ENCODE peak calls at places on chromosomes 2 and 18, in four cellular contexts. X is WERI-Rb-1, C is endodermal cell, P is foreskin fibroblast. E is an unnamed sample.

GRCh38 chr2:240298803-240299709 is 136.4 kb upstream of the GPC1 start:
- DNase-seq in C (no peak), X (no peak), P (no peak), E (no peak)

GRCh38 chr2:54902763-54903162 is 147.5 kb downstream of the RTN4 start:
- DNase-seq in P (no peak), X (no peak), C (no peak), E (no peak)

GRCh38 chr2:28357948-28358667 is 34.5 kb upstream of the FOSL2 start:
- DNase-seq in C (no peak), P (no peak), X (peak; percentile 78), E (no peak)

GRCh38 chr2:235195921-235196320 is 244.1 kb downstream of the SH3BP4 start:
- DNase-seq in X (no peak), C (no peak), P (no peak), E (no peak)

GRCh38 chr2:181164699-181165098 is 184.3 kb downstream of the UBE2E3 start:
- DNase-seq in X (no peak), P (no peak), C (no peak), E (no peak)

GRCh38 chr2:147297820-147298219 is 547.0 kb upstream of the ACVR2A start:
- DNase-seq in P (no peak), C (no peak), X (no peak), E (no peak)

GRCh38 chr2:73112026-73112912 is 479 bp downstream of the RAB11FIP5 start:
- DNase-seq in X (peak; percentile 47), P (peak; percentile 75), C (peak; percentile 80), E (no peak)

GRCh38 chr2:226882606-226883005 is 46.8 kb downstream of the RHBDD1 start:
- DNase-seq in C (no peak), X (no peak), P (peak; percentile 48), E (no peak)

GRCh38 chr2:231464576-231465540 is 574 bp upstream of the NCL start:
- DNase-seq in C (peak; percentile 99), X (peak; percentile 97), P (peak; percentile 99), E (no peak)

GRCh38 chr2:31429040-31429439 is 14.5 kb upstream of the XDH start:
- DNase-seq in C (no peak), X (no peak), P (no peak), E (no peak)

GRCh38 chr18:35470440-35470839 is 27.3 kb downstream of the INO80C start:
- DNase-seq in C (no peak), X (peak; percentile 47), P (peak; percentile 61), E (peak; percentile 95)

GRCh38 chr2:61356958-61357350 is 113.9 kb downstream of the USP34 start:
- DNase-seq in C (no peak), P (peak; percentile 27), X (no peak), E (no peak)

GRCh38 chr18:51522821-51523220 is 325.3 kb upstream of the MEX3C start:
- DNase-seq in X (no peak), P (no peak), C (no peak), E (no peak)

GRCh38 chr2:179950391-179950790 is 56.7 kb downstream of the CWC22 start:
- DNase-seq in P (no peak), X (no peak), C (no peak), E (no peak)

GRCh38 chr2:144560254-144560653 is 40.3 kb upstream of the ZEB2 start:
- DNase-seq in P (no peak), X (no peak), C (no peak), E (no peak)

GRCh38 chr2:239814136-239814916 is 210.8 kb downstream of the NDUFA10 start:
- DNase-seq in X (peak; percentile 2), C (no peak), P (no peak), E (no peak)

GRCh38 chr2:180254872-180255271 is 247.8 kb upstream of the CWC22 start:
- DNase-seq in X (no peak), P (no peak), C (no peak), E (no peak)

GRCh38 chr2:134504586-134505336 is 214.0 kb downstream of the TMEM163 start:
- DNase-seq in C (peak; percentile 88), P (no peak), X (no peak), E (no peak)

GRCh38 chr18:24270937-24271380 is 126.7 kb downstream of the OSBPL1A start:
- DNase-seq in C (peak; percentile 47), P (peak; percentile 66), X (no peak), E (no peak)

GRCh38 chr18:2981212-2981728 is 31.7 kb downstream of the LPIN2 start:
- DNase-seq in P (peak; percentile 93), C (no peak), X (no peak), E (peak; percentile 34)

GRCh38 chr18:2978626-2979025 is 34.3 kb downstream of the LPIN2 start:
- DNase-seq in X (no peak), P (peak; percentile 92), C (no peak), E (no peak)

GRCh38 chr18:2980607-2980923 is 32.4 kb downstream of the LPIN2 start:
- DNase-seq in C (no peak), X (no peak), P (no peak), E (no peak)

GRCh38 chr18:2979027-2979570 is 33.8 kb downstream of the LPIN2 start:
- DNase-seq in X (no peak), C (no peak), P (peak; percentile 90), E (peak; percentile 62)

DNA sequence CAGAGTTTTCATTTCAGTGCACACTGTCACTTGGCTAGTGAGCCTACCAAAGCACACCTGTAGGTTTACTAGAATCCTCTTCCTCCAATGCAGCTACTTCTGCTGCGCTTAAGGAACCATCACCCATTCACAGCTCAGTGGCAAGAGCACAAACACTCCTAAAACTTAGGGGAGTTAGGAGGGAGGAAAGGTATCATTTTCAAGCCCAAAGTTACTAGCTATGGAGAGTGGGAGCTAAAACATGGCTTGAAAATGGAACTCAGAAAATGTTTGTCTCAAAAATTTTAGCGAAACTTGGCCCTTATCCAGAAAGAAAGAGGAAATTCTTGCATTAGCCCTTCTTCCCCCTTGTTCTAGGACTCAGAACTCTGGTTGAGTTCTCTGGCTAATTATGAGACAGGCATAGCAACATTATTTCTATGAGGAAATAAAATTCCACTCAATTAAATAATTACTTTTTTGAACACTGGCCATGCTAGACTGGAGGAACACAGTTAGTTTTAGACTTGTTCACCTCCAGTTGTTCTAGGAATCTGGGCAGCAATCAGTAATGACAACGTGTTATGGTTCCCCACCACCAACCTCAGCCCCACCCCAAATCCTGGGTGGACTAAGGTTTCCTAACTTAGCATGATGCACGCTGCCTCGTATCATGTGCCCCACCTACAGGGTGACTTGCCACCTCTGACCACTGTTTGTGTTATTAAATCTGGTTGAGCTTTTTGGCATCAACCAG is 32.9 kb downstream of the LPIN2 start:
- DNase-seq in P (no peak), X (no peak), C (no peak), E (no peak)
- H3K4me3 ChIP-seq in P (no peak overlapping the region), X (no peak overlapping the region), C (no peak overlapping the region), E (no peak overlapping the region)

DNA sequence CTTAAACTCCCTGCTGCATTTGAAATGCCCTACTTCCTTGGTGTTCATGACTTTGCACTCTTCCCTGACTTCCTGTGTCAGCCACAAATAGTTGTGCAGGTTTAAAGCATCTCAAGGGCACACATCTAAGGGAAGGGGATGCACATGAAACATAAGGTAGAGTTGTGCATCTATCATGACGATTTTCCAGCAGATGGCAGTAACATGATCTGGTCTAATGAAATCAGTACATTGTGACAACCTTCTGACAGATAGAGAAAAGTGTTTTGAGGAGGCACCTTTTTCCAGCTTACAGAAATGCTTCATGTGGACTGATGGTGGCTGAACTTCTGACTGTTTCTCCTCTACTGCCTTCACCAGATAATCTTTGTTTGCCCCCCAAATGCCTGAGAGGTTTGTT is 238.9 kb downstream of the XIRP2 start:
- DNase-seq in P (peak; percentile 68), X (peak; percentile 9), C (no peak), E (peak; percentile 2)
- TF ChIP-seq CTCF in P (no peak), X (peak; percentile 21), C (no peak), E (peak; percentile 39)

GRCh38 chr2:200309296-200309846 is 2.9 kb downstream of the SPATS2L start:
- DNase-seq in P (no peak), X (no peak), C (no peak), E (no peak)
- H3K4me3 ChIP-seq in P (peak overlapping the region; percentile 70), X (no peak overlapping the region), C (peak overlapping the region; percentile 84), E (no peak overlapping the region)

DNA sequence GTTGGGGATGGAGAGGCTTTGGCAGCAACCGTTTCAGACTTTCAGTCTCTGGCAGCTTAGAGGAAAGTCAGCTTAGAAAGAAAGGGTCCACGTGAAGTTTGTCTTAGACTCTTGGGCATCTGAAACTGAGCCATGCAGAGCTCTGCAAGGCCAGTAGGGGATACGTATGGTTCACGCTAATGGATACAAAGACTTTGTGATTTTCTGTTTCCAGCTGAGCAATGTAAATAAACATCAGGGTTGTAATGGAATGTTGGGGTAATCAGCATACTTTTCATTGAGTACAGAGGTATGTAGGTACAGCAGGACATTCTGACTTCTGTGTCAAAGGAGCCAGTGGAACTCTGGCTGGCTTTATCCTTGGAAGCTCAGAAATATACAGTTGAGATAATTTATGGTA is 31.0 kb downstream of the RALB start:
- DNase-seq in P (no peak), C (peak; percentile 65), X (no peak), E (no peak)
- TF ChIP-seq CTCF in P (peak; percentile 4), C (peak; percentile 75), X (peak; percentile 16), E (no peak)